ENCODE peak calls at places on chromosome 17, in nine cellular contexts. I, U, X, J, S, E, V, W and Q are unnamed samples.

GRCh38 chr17:58279016-58279671 is 1.6 kb downstream of the MPO start:
- DNase-seq in I (peak; percentile 46), U (no peak), X (no peak), J (no peak), S (no peak), E (no peak), V (no peak), W (peak; percentile 39), Q (no peak)

GRCh38 chr17:37375685-37376084 is at the start of gene C17orf78:
- DNase-seq in I (no peak), U (no peak), X (no peak), J (no peak), S (no peak), E (no peak), V (no peak), W (no peak), Q (no peak)

GRCh38 chr17:56009795-56010715 is 143.2 kb upstream of the ANKFN1 start:
- DNase-seq in I (no peak), U (no peak), X (no peak), J (no peak), S (no peak), E (no peak), V (no peak), W (no peak), Q (no peak)

GRCh38 chr17:48012151-48012520 is 25.5 kb downstream of the COPZ2 start:
- DNase-seq in I (peak; percentile 67), U (peak; percentile 50), X (no peak), J (peak; percentile 9), S (no peak), E (no peak), V (peak; percentile 75), W (peak; percentile 54), Q (no peak)

GRCh38 chr17:81641825-81642489 is 5.0 kb downstream of the TSPAN10 start:
- DNase-seq in I (peak; percentile 88), U (no peak), X (no peak), J (no peak), S (no peak), E (peak; percentile 62), V (no peak), W (no peak), Q (no peak)

GRCh38 chr17:62126292-62126691 is 61.2 kb upstream of the MED13 start:
- DNase-seq in I (no peak), U (no peak), X (no peak), J (no peak), S (no peak), E (no peak), V (no peak), W (no peak), Q (no peak)

GRCh38 chr17:61135782-61136181 is 263.9 kb upstream of the TBX2 start:
- DNase-seq in I (no peak), U (no peak), X (no peak), J (no peak), S (no peak), E (no peak), V (no peak), W (no peak), Q (no peak)

GRCh38 chr17:66378296-66378695 is 75.9 kb downstream of the PRKCA start:
- DNase-seq in I (no peak), U (no peak), X (no peak), J (no peak), S (no peak), E (no peak), V (no peak), W (no peak), Q (no peak)

GRCh38 chr17:73770115-73770848 is 126.0 kb upstream of the SDK2 start:
- DNase-seq in I (peak; percentile 49), U (peak; percentile 57), X (peak; percentile 97), J (no peak), S (no peak), E (no peak), V (no peak), W (peak; percentile 92), Q (peak; percentile 66)

GRCh38 chr17:29590979-29591736 is 1.7 kb upstream of the GIT1 start:
- DNase-seq in I (peak; percentile 77), U (no peak), X (peak; percentile 90), J (peak; percentile 63), S (no peak), E (no peak), V (no peak), W (peak; percentile 51), Q (no peak)